ENCODE peak calls at places on chromosomes 5 and 9, in four cellular contexts. One of them, this sample, is unnamed.

GRCh38 chr5:168916266-168916665 is 337.1 kb upstream of the PANK3 start:
- DNase-seq in fibroblast of the aortic adventitia: peak; percentile 16
- DNase-seq in CD8-positive, alpha-beta memory T cell: no peak
- DNase-seq in endodermal cell: peak; percentile 83
- DNase-seq in this sample: no peak

GRCh38 chr5:5309645-5310044 is 112.8 kb upstream of the ICE1 start:
- DNase-seq in fibroblast of the aortic adventitia: no peak
- DNase-seq in CD8-positive, alpha-beta memory T cell: no peak
- DNase-seq in endodermal cell: no peak
- DNase-seq in this sample: no peak

GRCh38 chr5:151041577-151042268 is 21.3 kb downstream of the GPX3 start:
- DNase-seq in fibroblast of the aortic adventitia: no peak
- DNase-seq in CD8-positive, alpha-beta memory T cell: no peak
- DNase-seq in endodermal cell: peak; percentile 80
- DNase-seq in this sample: no peak

GRCh38 chr5:38455797-38456330 is 100.6 kb downstream of the LIFR start:
- DNase-seq in fibroblast of the aortic adventitia: no peak
- DNase-seq in CD8-positive, alpha-beta memory T cell: no peak
- DNase-seq in endodermal cell: no peak
- DNase-seq in this sample: no peak

GRCh38 chr5:150491876-150492275 is 16.1 kb upstream of the NDST1 start:
- DNase-seq in fibroblast of the aortic adventitia: no peak
- DNase-seq in CD8-positive, alpha-beta memory T cell: no peak
- DNase-seq in endodermal cell: no peak
- DNase-seq in this sample: no peak

GRCh38 chr5:96112123-96112670 is 150.5 kb upstream of the ELL2 start:
- DNase-seq in fibroblast of the aortic adventitia: no peak
- DNase-seq in CD8-positive, alpha-beta memory T cell: no peak
- DNase-seq in endodermal cell: no peak
- DNase-seq in this sample: no peak

GRCh38 chr9:83430681-83431080 is 107.5 kb downstream of the FRMD3 start:
- DNase-seq in fibroblast of the aortic adventitia: no peak
- DNase-seq in CD8-positive, alpha-beta memory T cell: no peak
- DNase-seq in endodermal cell: no peak
- DNase-seq in this sample: no peak

GRCh38 chr5:15601274-15601673 is 101.3 kb downstream of the FBXL7 start:
- DNase-seq in fibroblast of the aortic adventitia: no peak
- DNase-seq in CD8-positive, alpha-beta memory T cell: no peak
- DNase-seq in endodermal cell: no peak
- DNase-seq in this sample: no peak

GRCh38 chr5:149583394-149583793 is 2.1 kb downstream of the ARHGEF37 start:
- DNase-seq in fibroblast of the aortic adventitia: peak; percentile 60
- DNase-seq in CD8-positive, alpha-beta memory T cell: no peak
- DNase-seq in endodermal cell: no peak
- DNase-seq in this sample: no peak

GRCh38 chr9:108486791-108487190 is 369.0 kb downstream of the ACTL7B start:
- DNase-seq in fibroblast of the aortic adventitia: no peak
- DNase-seq in CD8-positive, alpha-beta memory T cell: no peak
- DNase-seq in endodermal cell: no peak
- DNase-seq in this sample: no peak

GRCh38 chr9:100581661-100582060 is 3.8 kb downstream of the CAVIN4 start:
- DNase-seq in fibroblast of the aortic adventitia: no peak
- DNase-seq in CD8-positive, alpha-beta memory T cell: no peak
- DNase-seq in endodermal cell: no peak
- DNase-seq in this sample: peak; percentile 43

GRCh38 chr5:168920019-168920813 is 341.0 kb upstream of the PANK3 start:
- DNase-seq in fibroblast of the aortic adventitia: no peak
- DNase-seq in CD8-positive, alpha-beta memory T cell: no peak
- DNase-seq in endodermal cell: no peak
- DNase-seq in this sample: no peak

GRCh38 chr5:132979367-132979935 is 16.0 kb upstream of the AFF4 start:
- DNase-seq in fibroblast of the aortic adventitia: no peak
- DNase-seq in CD8-positive, alpha-beta memory T cell: no peak
- DNase-seq in endodermal cell: no peak
- DNase-seq in this sample: no peak

GRCh38 chr5:72402381-72402890 is 82.3 kb downstream of the PTCD2 start:
- DNase-seq in fibroblast of the aortic adventitia: peak; percentile 86
- DNase-seq in CD8-positive, alpha-beta memory T cell: no peak
- DNase-seq in endodermal cell: no peak
- DNase-seq in this sample: no peak

GRCh38 chr9:135501261-135502167 is 1.0 kb downstream of the MRPS2 start:
- DNase-seq in fibroblast of the aortic adventitia: no peak
- DNase-seq in CD8-positive, alpha-beta memory T cell: no peak
- DNase-seq in endodermal cell: peak; percentile 82
- DNase-seq in this sample: peak; percentile 98

GRCh38 chr5:169701910-169702451 is 64.9 kb downstream of the DOCK2 start:
- DNase-seq in fibroblast of the aortic adventitia: peak; percentile 79
- DNase-seq in CD8-positive, alpha-beta memory T cell: no peak
- DNase-seq in endodermal cell: peak; percentile 55
- DNase-seq in this sample: peak; percentile 47

GRCh38 chr9:98262056-98262455 is 6.6 kb upstream of the TBC1D2 start:
- DNase-seq in fibroblast of the aortic adventitia: no peak
- DNase-seq in CD8-positive, alpha-beta memory T cell: no peak
- DNase-seq in endodermal cell: peak; percentile 30
- DNase-seq in this sample: no peak

GRCh38 chr5:158739941-158740340 is 359.8 kb downstream of the EBF1 start:
- DNase-seq in fibroblast of the aortic adventitia: peak; percentile 58
- DNase-seq in CD8-positive, alpha-beta memory T cell: no peak
- DNase-seq in endodermal cell: peak; percentile 55
- DNase-seq in this sample: no peak

GRCh38 chr9:124929464-124929863 is 11.4 kb downstream of the GOLGA1 start:
- DNase-seq in fibroblast of the aortic adventitia: no peak
- DNase-seq in CD8-positive, alpha-beta memory T cell: no peak
- DNase-seq in endodermal cell: no peak
- DNase-seq in this sample: no peak

GRCh38 chr5:160727296-160727997 is 124.6 kb downstream of the ATP10B start:
- DNase-seq in fibroblast of the aortic adventitia: no peak
- DNase-seq in CD8-positive, alpha-beta memory T cell: no peak
- DNase-seq in endodermal cell: no peak
- DNase-seq in this sample: no peak

GRCh38 chr5:177430146-177430951 is 3.9 kb downstream of the GRK6 start:
- DNase-seq in fibroblast of the aortic adventitia: no peak
- DNase-seq in CD8-positive, alpha-beta memory T cell: no peak
- DNase-seq in endodermal cell: peak; percentile 41
- DNase-seq in this sample: peak; percentile 52

GRCh38 chr9:131668439-131669233 is 71.2 kb downstream of the RAPGEF1 start:
- DNase-seq in fibroblast of the aortic adventitia: peak; percentile 56
- DNase-seq in CD8-positive, alpha-beta memory T cell: peak; percentile 63
- DNase-seq in endodermal cell: peak; percentile 63
- DNase-seq in this sample: peak; percentile 97

GRCh38 chr5:147510885-147511284 is 1.0 kb upstream of the DPYSL3 start:
- DNase-seq in fibroblast of the aortic adventitia: no peak
- DNase-seq in CD8-positive, alpha-beta memory T cell: no peak
- DNase-seq in endodermal cell: no peak
- DNase-seq in this sample: no peak

GRCh38 chr5:147509041-147509709 is 693 bp downstream of the DPYSL3 start:
- DNase-seq in fibroblast of the aortic adventitia: peak; percentile 35
- DNase-seq in CD8-positive, alpha-beta memory T cell: no peak
- DNase-seq in endodermal cell: peak; percentile 83
- DNase-seq in this sample: peak; percentile 43

GRCh38 chr5:147509710-147510651 is at the start of gene DPYSL3:
- DNase-seq in fibroblast of the aortic adventitia: peak; percentile 84
- DNase-seq in CD8-positive, alpha-beta memory T cell: no peak
- DNase-seq in endodermal cell: peak; percentile 93
- DNase-seq in this sample: peak; percentile 88

GRCh38 chr5:147507480-147508126 is 2.3 kb downstream of the DPYSL3 start:
- DNase-seq in fibroblast of the aortic adventitia: peak; percentile 85
- DNase-seq in CD8-positive, alpha-beta memory T cell: no peak
- DNase-seq in endodermal cell: no peak
- DNase-seq in this sample: peak; percentile 80

DNA sequence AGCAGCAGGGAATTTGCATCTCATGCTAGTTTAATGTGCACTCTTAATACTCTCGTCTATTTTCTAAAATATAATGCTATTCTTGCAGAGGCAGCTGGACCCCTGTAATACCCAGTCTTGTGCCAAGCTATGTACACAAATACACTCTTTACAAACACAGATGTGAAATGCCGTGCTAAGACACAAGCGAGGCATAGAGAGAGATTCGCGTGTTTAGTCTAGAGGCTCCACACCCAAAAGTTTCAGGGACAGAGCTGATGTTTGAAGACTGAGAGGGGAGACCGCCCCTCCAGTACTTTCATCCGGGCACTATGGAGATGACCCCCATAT is 1.2 kb downstream of the DPYSL3 start:
- DNase-seq in fibroblast of the aortic adventitia: peak; percentile 40
- DNase-seq in CD8-positive, alpha-beta memory T cell: no peak
- DNase-seq in endodermal cell: no peak
- DNase-seq in this sample: no peak
- H3K4me3 ChIP-seq in fibroblast of the aortic adventitia: peak overlapping the region; percentile 98
- H3K4me3 ChIP-seq in CD8-positive, alpha-beta memory T cell: no peak overlapping the region
- H3K4me3 ChIP-seq in endodermal cell: peak overlapping the region; percentile 85
- H3K4me3 ChIP-seq in this sample: peak overlapping the region; percentile 75

GRCh38 chr5:147782053-147783028 is at the start of gene JAKMIP2:
- DNase-seq in fibroblast of the aortic adventitia: peak; percentile 55
- DNase-seq in CD8-positive, alpha-beta memory T cell: peak; percentile 62
- DNase-seq in endodermal cell: peak; percentile 100
- DNase-seq in this sample: no peak

GRCh38 chr5:147786115-147786514 is 3.6 kb upstream of the JAKMIP2 start:
- DNase-seq in fibroblast of the aortic adventitia: no peak
- DNase-seq in CD8-positive, alpha-beta memory T cell: no peak
- DNase-seq in endodermal cell: no peak
- DNase-seq in this sample: no peak

GRCh38 chr5:147784596-147784995 is 2.1 kb upstream of the JAKMIP2 start:
- DNase-seq in fibroblast of the aortic adventitia: no peak
- DNase-seq in CD8-positive, alpha-beta memory T cell: no peak
- DNase-seq in endodermal cell: no peak
- DNase-seq in this sample: no peak

GRCh38 chr5:147780924-147781530 is 1.5 kb downstream of the JAKMIP2 start:
- DNase-seq in fibroblast of the aortic adventitia: no peak
- DNase-seq in CD8-positive, alpha-beta memory T cell: no peak
- DNase-seq in endodermal cell: no peak
- DNase-seq in this sample: no peak
- H3K4me3 ChIP-seq in fibroblast of the aortic adventitia: no peak overlapping the region
- H3K4me3 ChIP-seq in CD8-positive, alpha-beta memory T cell: no peak overlapping the region
- H3K4me3 ChIP-seq in endodermal cell: no peak overlapping the region
- H3K4me3 ChIP-seq in this sample: no peak overlapping the region

GRCh38 chr5:35926389-35927051 is 11.9 kb downstream of the CAPSL start:
- DNase-seq in fibroblast of the aortic adventitia: peak; percentile 66
- DNase-seq in CD8-positive, alpha-beta memory T cell: peak; percentile 48
- DNase-seq in endodermal cell: peak; percentile 87
- DNase-seq in this sample: peak; percentile 68
- H3K4me3 ChIP-seq in fibroblast of the aortic adventitia: no peak overlapping the region
- H3K4me3 ChIP-seq in CD8-positive, alpha-beta memory T cell: no peak overlapping the region
- H3K4me3 ChIP-seq in endodermal cell: no peak overlapping the region
- H3K4me3 ChIP-seq in this sample: peak overlapping the region; percentile 60

GRCh38 chr5:10565785-10566506 is 2.1 kb downstream of the ANKRD33B start:
- DNase-seq in fibroblast of the aortic adventitia: no peak
- DNase-seq in CD8-positive, alpha-beta memory T cell: no peak
- DNase-seq in endodermal cell: peak; percentile 70
- DNase-seq in this sample: peak; percentile 66
- H3K4me3 ChIP-seq in fibroblast of the aortic adventitia: peak overlapping the region; percentile 94
- H3K4me3 ChIP-seq in CD8-positive, alpha-beta memory T cell: no peak overlapping the region
- H3K4me3 ChIP-seq in endodermal cell: peak overlapping the region; percentile 83
- H3K4me3 ChIP-seq in this sample: peak overlapping the region; percentile 78

DNA sequence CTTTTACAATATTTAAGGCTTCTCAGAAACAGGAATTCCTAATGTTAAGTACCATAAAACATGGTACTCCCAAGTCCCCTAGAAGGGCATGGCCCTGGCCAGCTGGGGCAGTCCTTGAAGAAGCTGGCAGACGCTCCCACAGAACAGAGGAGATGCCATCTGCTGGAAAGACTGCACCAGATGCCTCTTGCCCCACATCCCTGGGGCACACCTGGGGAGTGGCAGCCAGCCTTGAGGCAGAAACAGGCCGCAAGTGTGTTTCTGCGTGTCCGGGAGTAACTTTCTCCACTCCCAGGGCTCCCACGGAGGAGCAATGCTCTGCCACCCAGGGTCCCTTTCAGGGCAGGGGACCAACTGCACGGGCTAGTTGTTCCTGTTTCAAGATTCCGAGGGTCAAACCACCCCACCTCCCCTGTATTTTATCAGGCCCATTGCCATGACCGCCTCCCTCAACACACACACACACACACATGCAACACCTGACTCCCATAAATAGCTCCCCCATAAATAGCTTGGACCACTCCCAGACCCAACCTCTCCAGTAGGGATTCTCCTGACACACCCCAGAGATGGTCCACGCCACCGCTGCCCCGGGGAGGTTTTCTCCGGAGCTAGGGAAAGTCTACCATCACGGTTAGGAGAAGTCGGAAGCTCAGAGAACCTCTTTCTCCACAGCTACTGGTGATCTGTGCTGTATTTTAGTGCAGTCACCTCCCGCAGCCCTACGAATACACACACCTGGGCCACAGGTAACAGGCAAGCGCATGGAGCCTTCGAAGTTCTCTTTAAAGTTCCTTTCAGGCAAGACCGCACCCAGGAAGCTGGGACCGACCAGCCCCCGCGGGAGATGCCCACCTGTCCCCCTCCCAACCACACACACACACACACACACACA is 1.5 kb downstream of the SPOCK1 start:
- DNase-seq in fibroblast of the aortic adventitia: no peak
- DNase-seq in CD8-positive, alpha-beta memory T cell: no peak
- DNase-seq in endodermal cell: no peak
- DNase-seq in this sample: peak; percentile 88
- H3K4me3 ChIP-seq in fibroblast of the aortic adventitia: peak overlapping the region; percentile 85
- H3K4me3 ChIP-seq in CD8-positive, alpha-beta memory T cell: no peak overlapping the region
- H3K4me3 ChIP-seq in endodermal cell: peak overlapping the region; percentile 79
- H3K4me3 ChIP-seq in this sample: peak overlapping the region; percentile 84

DNA sequence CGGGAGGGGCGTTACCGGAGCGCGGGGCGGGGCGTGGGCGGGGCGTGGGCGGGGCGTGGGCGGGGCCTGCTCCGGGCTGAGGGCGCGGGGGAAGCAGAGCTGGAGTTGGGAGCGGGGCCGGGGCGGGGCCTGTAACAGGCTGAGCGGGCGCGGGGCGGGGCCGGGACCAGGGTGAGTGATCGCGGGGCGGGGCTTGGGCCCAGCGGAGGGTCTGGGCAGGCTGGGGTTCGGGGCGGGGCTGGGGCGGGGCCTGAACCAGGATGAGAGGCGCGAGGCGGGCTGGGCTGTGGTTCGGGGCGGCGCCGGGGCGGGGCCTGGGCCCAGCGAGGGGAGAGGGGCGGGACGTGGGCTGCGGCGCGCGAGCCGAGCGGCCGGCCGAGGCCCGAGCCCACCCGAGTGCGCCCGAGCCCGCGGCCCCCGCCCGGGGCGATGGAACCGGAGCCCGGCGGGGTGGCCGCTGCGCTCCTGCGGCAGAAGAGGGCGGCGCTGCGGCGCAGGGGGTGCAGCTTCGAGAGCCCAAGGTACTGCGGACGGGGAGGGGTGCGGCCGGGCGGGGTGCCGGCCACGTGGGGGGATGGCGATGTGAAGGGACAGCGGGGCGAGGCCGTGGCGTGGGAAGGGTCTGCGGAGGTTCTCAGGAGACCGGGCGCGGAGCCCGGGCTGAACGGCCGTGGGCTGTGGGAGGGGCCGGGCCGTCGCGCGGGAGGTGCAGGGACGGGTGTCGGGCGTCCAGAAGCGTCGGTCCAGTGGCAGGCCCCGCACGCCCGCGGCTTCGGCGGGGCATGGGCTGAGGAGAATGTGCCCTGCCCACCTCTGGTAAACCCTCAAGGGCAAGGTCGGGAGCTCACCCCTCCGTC is 39.5 kb upstream of the GARNL3 start:
- DNase-seq in fibroblast of the aortic adventitia: peak; percentile 74
- DNase-seq in CD8-positive, alpha-beta memory T cell: peak; percentile 88
- DNase-seq in endodermal cell: peak; percentile 99
- DNase-seq in this sample: peak; percentile 100
- H3K4me3 ChIP-seq in fibroblast of the aortic adventitia: peak overlapping the region; percentile 61
- H3K4me3 ChIP-seq in CD8-positive, alpha-beta memory T cell: peak overlapping the region; percentile 63
- H3K4me3 ChIP-seq in endodermal cell: peak overlapping the region; percentile 80
- H3K4me3 ChIP-seq in this sample: peak overlapping the region; percentile 70

This sample was measured in osteoblast.